ENCODE peak calls at places on chromosomes 11 and 22, in five cellular contexts. One of them, this sample, is unnamed.

GRCh38 chr11:134176284-134176683 is 47.5 kb downstream of the NCAPD3 start:
- DNase-seq in left lung: no peak
- DNase-seq in CD8-positive, alpha-beta T cell: no peak
- DNase-seq in epithelial cell of proximal tubule: no peak
- DNase-seq in upper lobe of right lung: no peak
- DNase-seq in this sample: no peak

GRCh38 chr22:45413368-45414211 is at the start of the genes RIBC2 and SMC1B:
- DNase-seq in left lung: peak; percentile 88
- DNase-seq in epithelial cell of proximal tubule: peak; percentile 1
- DNase-seq in upper lobe of right lung: peak; percentile 88
- DNase-seq in CD8-positive, alpha-beta T cell: peak; percentile 85
- DNase-seq in this sample: peak; percentile 28

GRCh38 chr11:57424802-57425564 is 1.9 kb downstream of the SLC43A3 start:
- DNase-seq in left lung: peak; percentile 84
- DNase-seq in CD8-positive, alpha-beta T cell: peak; percentile 93
- DNase-seq in epithelial cell of proximal tubule: peak; percentile 89
- DNase-seq in upper lobe of right lung: peak; percentile 82
- DNase-seq in this sample: peak; percentile 94

GRCh38 chr11:76335827-76336226 is 45.1 kb downstream of the THAP12 start:
- DNase-seq in epithelial cell of proximal tubule: no peak
- DNase-seq in CD8-positive, alpha-beta T cell: no peak
- DNase-seq in left lung: no peak
- DNase-seq in upper lobe of right lung: no peak
- DNase-seq in this sample: no peak

GRCh38 chr11:14258177-14258935 is 100.6 kb downstream of the RRAS2 start:
- DNase-seq in left lung: no peak
- DNase-seq in epithelial cell of proximal tubule: peak; percentile 67
- DNase-seq in CD8-positive, alpha-beta T cell: no peak
- DNase-seq in upper lobe of right lung: no peak
- DNase-seq in this sample: peak; percentile 21

GRCh38 chr11:38835986-38836385 is 2237.9 kb upstream of the RAG2 start:
- DNase-seq in epithelial cell of proximal tubule: no peak
- DNase-seq in upper lobe of right lung: no peak
- DNase-seq in left lung: no peak
- DNase-seq in CD8-positive, alpha-beta T cell: no peak
- DNase-seq in this sample: no peak

GRCh38 chr11:31237819-31238771 is 131.4 kb downstream of the DCDC1 start:
- DNase-seq in upper lobe of right lung: no peak
- DNase-seq in left lung: no peak
- DNase-seq in epithelial cell of proximal tubule: no peak
- DNase-seq in CD8-positive, alpha-beta T cell: no peak
- DNase-seq in this sample: no peak

GRCh38 chr11:129215506-129216245 is 23.6 kb upstream of the ARHGAP32 start:
- DNase-seq in CD8-positive, alpha-beta T cell: no peak
- DNase-seq in epithelial cell of proximal tubule: no peak
- DNase-seq in left lung: no peak
- DNase-seq in upper lobe of right lung: no peak
- DNase-seq in this sample: no peak

GRCh38 chr11:103892603-103893002 is 143.8 kb upstream of the DDI1 start:
- DNase-seq in epithelial cell of proximal tubule: no peak
- DNase-seq in left lung: no peak
- DNase-seq in upper lobe of right lung: no peak
- DNase-seq in CD8-positive, alpha-beta T cell: no peak
- DNase-seq in this sample: no peak

GRCh38 chr22:32685527-32685926 is 116.0 kb upstream of the TIMP3 start:
- DNase-seq in left lung: no peak
- DNase-seq in epithelial cell of proximal tubule: no peak
- DNase-seq in CD8-positive, alpha-beta T cell: no peak
- DNase-seq in upper lobe of right lung: no peak
- DNase-seq in this sample: no peak

GRCh38 chr11:24679686-24680318 is 182.9 kb downstream of the LUZP2 start:
- DNase-seq in epithelial cell of proximal tubule: no peak
- DNase-seq in CD8-positive, alpha-beta T cell: no peak
- DNase-seq in upper lobe of right lung: no peak
- DNase-seq in left lung: no peak
- DNase-seq in this sample: no peak

GRCh38 chr11:128261011-128261421 is 326.3 kb downstream of the ETS1 start:
- DNase-seq in CD8-positive, alpha-beta T cell: no peak
- DNase-seq in upper lobe of right lung: no peak
- DNase-seq in left lung: no peak
- DNase-seq in epithelial cell of proximal tubule: no peak
- DNase-seq in this sample: no peak

GRCh38 chr11:64653388-64653973 is 62.5 kb downstream of the SLC22A12 start:
- DNase-seq in epithelial cell of proximal tubule: no peak
- DNase-seq in left lung: no peak
- DNase-seq in upper lobe of right lung: no peak
- DNase-seq in CD8-positive, alpha-beta T cell: no peak
- DNase-seq in this sample: no peak

GRCh38 chr11:64650923-64651523 is 60.0 kb downstream of the SLC22A12 start:
- DNase-seq in upper lobe of right lung: no peak
- DNase-seq in CD8-positive, alpha-beta T cell: no peak
- DNase-seq in epithelial cell of proximal tubule: no peak
- DNase-seq in left lung: no peak
- DNase-seq in this sample: no peak

GRCh38 chr11:64654958-64655541 is 64.0 kb downstream of the SLC22A12 start:
- DNase-seq in epithelial cell of proximal tubule: no peak
- DNase-seq in left lung: peak; percentile 62
- DNase-seq in upper lobe of right lung: peak; percentile 62
- DNase-seq in CD8-positive, alpha-beta T cell: no peak
- DNase-seq in this sample: no peak

GRCh38 chr11:64654439-64654838 is 63.4 kb downstream of the SLC22A12 start:
- DNase-seq in CD8-positive, alpha-beta T cell: no peak
- DNase-seq in epithelial cell of proximal tubule: no peak
- DNase-seq in upper lobe of right lung: no peak
- DNase-seq in left lung: no peak
- DNase-seq in this sample: no peak

GRCh38 chr11:64652586-64653387 is 61.8 kb downstream of the SLC22A12 start:
- DNase-seq in left lung: peak; percentile 70
- DNase-seq in epithelial cell of proximal tubule: no peak
- DNase-seq in CD8-positive, alpha-beta T cell: peak; percentile 65
- DNase-seq in upper lobe of right lung: peak; percentile 81
- DNase-seq in this sample: peak; percentile 22
- TF ChIP-seq CTCF in left lung: peak; percentile 89
- TF ChIP-seq CTCF in epithelial cell of proximal tubule: peak; percentile 89
- TF ChIP-seq CTCF in CD8-positive, alpha-beta T cell: peak; percentile 59
- TF ChIP-seq CTCF in upper lobe of right lung: peak; percentile 86
- TF ChIP-seq CTCF in this sample: peak; percentile 95

GRCh38 chr11:63668396-63668795 is 2.8 kb downstream of the ATL3 start:
- DNase-seq in CD8-positive, alpha-beta T cell: no peak
- DNase-seq in epithelial cell of proximal tubule: no peak
- DNase-seq in left lung: no peak
- DNase-seq in upper lobe of right lung: no peak
- DNase-seq in this sample: no peak

GRCh38 chr11:63670738-63671321 is 346 bp downstream of the ATL3 start:
- DNase-seq in left lung: peak; percentile 71
- DNase-seq in upper lobe of right lung: peak; percentile 86
- DNase-seq in epithelial cell of proximal tubule: no peak
- DNase-seq in CD8-positive, alpha-beta T cell: no peak
- DNase-seq in this sample: no peak

GRCh38 chr11:63671322-63672155 is at the start of gene ATL3:
- DNase-seq in epithelial cell of proximal tubule: peak; percentile 55
- DNase-seq in left lung: peak; percentile 97
- DNase-seq in CD8-positive, alpha-beta T cell: peak; percentile 91
- DNase-seq in upper lobe of right lung: peak; percentile 99
- DNase-seq in this sample: peak; percentile 76

GRCh38 chr11:63672156-63672463 is 934 bp upstream of the ATL3 start:
- DNase-seq in CD8-positive, alpha-beta T cell: no peak
- DNase-seq in epithelial cell of proximal tubule: no peak
- DNase-seq in upper lobe of right lung: no peak
- DNase-seq in left lung: peak; percentile 38
- DNase-seq in this sample: no peak

DNA sequence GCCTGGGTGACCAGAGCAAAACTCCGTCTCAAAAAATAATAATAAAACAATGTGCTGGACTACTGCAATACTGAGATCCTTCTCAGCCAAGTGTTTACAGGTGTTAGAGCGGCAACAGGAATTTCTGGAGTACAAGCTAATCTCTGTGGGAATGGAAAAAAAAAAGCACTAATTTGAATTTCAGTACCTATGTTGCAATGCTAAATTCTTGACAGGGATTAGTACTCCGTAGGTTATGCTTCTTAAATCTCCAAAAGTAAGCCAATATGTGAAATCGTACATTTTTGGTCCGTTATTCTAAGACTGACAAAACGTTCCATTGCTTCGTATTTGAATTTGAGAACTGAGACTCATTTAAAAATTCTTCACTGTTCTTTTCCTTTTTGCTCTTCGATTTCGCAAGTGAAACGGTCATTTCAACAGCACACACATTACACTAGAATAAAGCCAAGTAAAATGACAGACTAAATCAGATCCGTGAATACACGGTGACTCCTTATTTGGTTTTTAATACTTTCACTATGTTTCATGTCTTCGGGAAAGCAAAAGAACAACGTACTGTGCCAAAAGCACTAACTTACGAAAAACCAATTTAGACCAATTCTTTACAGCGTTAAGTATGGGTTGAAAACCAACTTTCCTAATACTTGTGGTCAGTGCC is 969 bp downstream of the ATL3 start:
- DNase-seq in upper lobe of right lung: no peak
- DNase-seq in CD8-positive, alpha-beta T cell: no peak
- DNase-seq in left lung: no peak
- DNase-seq in epithelial cell of proximal tubule: peak; percentile 18
- DNase-seq in this sample: peak; percentile 83
- H3K4me3 ChIP-seq in upper lobe of right lung: peak overlapping the region; percentile 66
- H3K4me3 ChIP-seq in CD8-positive, alpha-beta T cell: peak overlapping the region; percentile 91
- H3K4me3 ChIP-seq in left lung: peak overlapping the region; percentile 87
- H3K4me3 ChIP-seq in epithelial cell of proximal tubule: peak overlapping the region; percentile 63
- H3K4me3 ChIP-seq in this sample: peak overlapping the region; percentile 69

GRCh38 chr11:59201376-59201775 is 11.4 kb downstream of the MPEG1 start:
- DNase-seq in upper lobe of right lung: no peak
- DNase-seq in left lung: no peak
- DNase-seq in CD8-positive, alpha-beta T cell: no peak
- DNase-seq in epithelial cell of proximal tubule: no peak
- DNase-seq in this sample: no peak
- TF ChIP-seq CTCF in upper lobe of right lung: peak; percentile 15
- TF ChIP-seq CTCF in left lung: no peak
- TF ChIP-seq CTCF in CD8-positive, alpha-beta T cell: no peak
- TF ChIP-seq CTCF in epithelial cell of proximal tubule: peak; percentile 52
- TF ChIP-seq CTCF in this sample: peak; percentile 47

GRCh38 chr22:36355362-36355761 is 32.4 kb downstream of the MYH9 start:
- DNase-seq in left lung: no peak
- DNase-seq in CD8-positive, alpha-beta T cell: peak; percentile 35
- DNase-seq in epithelial cell of proximal tubule: no peak
- DNase-seq in upper lobe of right lung: no peak
- DNase-seq in this sample: no peak
- H3K4me3 ChIP-seq in left lung: no peak overlapping the region
- H3K4me3 ChIP-seq in CD8-positive, alpha-beta T cell: peak overlapping the region; percentile 7
- H3K4me3 ChIP-seq in epithelial cell of proximal tubule: no peak overlapping the region
- H3K4me3 ChIP-seq in upper lobe of right lung: peak overlapping the region; percentile 21
- H3K4me3 ChIP-seq in this sample: no peak overlapping the region

GRCh38 chr11:65354265-65355012 is at the start of gene TIGD3:
- DNase-seq in left lung: peak; percentile 97
- DNase-seq in CD8-positive, alpha-beta T cell: peak; percentile 97
- DNase-seq in epithelial cell of proximal tubule: peak; percentile 27
- DNase-seq in upper lobe of right lung: peak; percentile 99
- DNase-seq in this sample: peak; percentile 75
- TF ChIP-seq CTCF in left lung: no peak
- TF ChIP-seq CTCF in CD8-positive, alpha-beta T cell: no peak
- TF ChIP-seq CTCF in epithelial cell of proximal tubule: no peak
- TF ChIP-seq CTCF in upper lobe of right lung: no peak
- TF ChIP-seq CTCF in this sample: no peak

DNA sequence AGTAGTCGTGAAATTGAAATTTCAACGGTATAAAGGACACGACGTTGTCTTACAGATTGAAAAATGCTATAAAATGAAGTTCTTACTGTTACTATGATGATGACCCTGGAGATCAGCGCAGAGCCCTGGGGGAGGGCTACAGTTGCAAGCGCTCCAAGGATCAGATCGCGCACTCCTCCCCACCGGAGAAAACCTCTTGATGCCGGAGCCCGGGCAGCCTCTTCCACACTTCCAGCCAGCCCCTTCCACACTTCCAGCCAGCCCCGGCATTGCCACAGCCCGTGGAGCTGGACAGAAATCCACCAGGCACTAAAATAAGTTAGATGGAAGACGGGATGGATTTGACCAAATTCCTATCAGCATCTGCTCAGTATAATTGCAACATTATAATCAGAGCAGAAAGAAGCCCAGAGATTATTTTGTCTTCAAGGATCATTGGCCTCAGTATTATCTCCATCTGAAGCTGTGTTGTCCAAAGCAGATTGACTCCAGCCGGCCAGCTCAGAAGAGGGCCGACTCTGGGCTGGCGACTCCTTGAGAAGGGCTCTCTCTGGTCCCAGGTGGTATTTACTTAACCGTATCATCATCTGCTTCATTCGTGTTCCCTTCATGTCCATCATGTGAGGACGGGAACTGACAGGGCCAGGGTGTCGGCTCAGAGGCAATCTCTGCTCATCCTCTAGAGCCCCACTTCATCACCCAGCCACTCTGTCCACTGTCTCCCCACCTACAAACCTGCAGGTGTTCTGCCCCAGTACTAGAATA is 777 bp upstream of the MICAL3 start:
- DNase-seq in epithelial cell of proximal tubule: no peak
- DNase-seq in left lung: no peak
- DNase-seq in upper lobe of right lung: no peak
- DNase-seq in CD8-positive, alpha-beta T cell: no peak
- DNase-seq in this sample: no peak
- H3K4me3 ChIP-seq in epithelial cell of proximal tubule: peak overlapping the region; percentile 78
- H3K4me3 ChIP-seq in left lung: no peak overlapping the region
- H3K4me3 ChIP-seq in upper lobe of right lung: peak overlapping the region; percentile 61
- H3K4me3 ChIP-seq in CD8-positive, alpha-beta T cell: no peak overlapping the region
- H3K4me3 ChIP-seq in this sample: peak overlapping the region; percentile 42

GRCh38 chr11:7534030-7534378 is 20.2 kb downstream of the PPFIBP2 start:
- DNase-seq in epithelial cell of proximal tubule: no peak
- DNase-seq in CD8-positive, alpha-beta T cell: no peak
- DNase-seq in left lung: no peak
- DNase-seq in upper lobe of right lung: no peak
- DNase-seq in this sample: no peak

GRCh38 chr11:7537260-7537659 is 23.5 kb downstream of the PPFIBP2 start:
- DNase-seq in CD8-positive, alpha-beta T cell: no peak
- DNase-seq in upper lobe of right lung: no peak
- DNase-seq in left lung: no peak
- DNase-seq in epithelial cell of proximal tubule: no peak
- DNase-seq in this sample: no peak

GRCh38 chr11:7538466-7539454 is 25.0 kb downstream of the PPFIBP2 start:
- DNase-seq in CD8-positive, alpha-beta T cell: no peak
- DNase-seq in left lung: no peak
- DNase-seq in upper lobe of right lung: no peak
- DNase-seq in epithelial cell of proximal tubule: no peak
- DNase-seq in this sample: no peak

GRCh38 chr11:7538023-7538422 is 24.2 kb downstream of the PPFIBP2 start:
- DNase-seq in upper lobe of right lung: no peak
- DNase-seq in left lung: no peak
- DNase-seq in epithelial cell of proximal tubule: no peak
- DNase-seq in CD8-positive, alpha-beta T cell: no peak
- DNase-seq in this sample: no peak

DNA sequence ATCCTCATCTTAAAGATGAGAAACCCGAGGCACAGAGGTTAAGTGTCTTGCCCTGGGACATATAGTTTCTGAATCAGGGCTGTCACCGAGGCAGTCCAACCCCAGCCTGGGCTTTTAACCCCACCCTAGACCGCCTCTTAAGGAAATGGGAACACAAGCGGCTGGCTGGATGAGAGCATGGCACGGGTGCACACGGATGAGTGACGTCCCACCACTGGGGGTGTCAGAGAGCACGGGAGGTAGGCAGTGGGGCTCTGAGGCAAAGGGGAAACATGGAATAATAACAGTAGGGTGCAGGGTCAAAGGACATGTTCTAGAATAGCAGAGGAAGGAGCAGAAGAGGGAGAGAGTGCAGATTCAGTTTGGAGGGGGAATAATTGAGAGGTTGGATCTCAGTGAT is 22.3 kb downstream of the PPFIBP2 start:
- DNase-seq in left lung: no peak
- DNase-seq in CD8-positive, alpha-beta T cell: no peak
- DNase-seq in epithelial cell of proximal tubule: no peak
- DNase-seq in upper lobe of right lung: no peak
- DNase-seq in this sample: no peak
- TF ChIP-seq CTCF in left lung: peak; percentile 9
- TF ChIP-seq CTCF in CD8-positive, alpha-beta T cell: peak; percentile 13
- TF ChIP-seq CTCF in epithelial cell of proximal tubule: peak; percentile 54
- TF ChIP-seq CTCF in upper lobe of right lung: peak; percentile 19
- TF ChIP-seq CTCF in this sample: peak; percentile 39

GRCh38 chr22:37308385-37309200 is 26.3 kb downstream of the CYTH4 start:
- DNase-seq in left lung: no peak
- DNase-seq in CD8-positive, alpha-beta T cell: no peak
- DNase-seq in epithelial cell of proximal tubule: no peak
- DNase-seq in upper lobe of right lung: no peak
- DNase-seq in this sample: no peak
- H3K4me3 ChIP-seq in left lung: no peak overlapping the region
- H3K4me3 ChIP-seq in CD8-positive, alpha-beta T cell: peak overlapping the region; percentile 42
- H3K4me3 ChIP-seq in epithelial cell of proximal tubule: no peak overlapping the region
- H3K4me3 ChIP-seq in upper lobe of right lung: no peak overlapping the region
- H3K4me3 ChIP-seq in this sample: no peak overlapping the region